ENCODE peak calls at places on chromosomes 12 and 14, in six cellular contexts. F is ovary, C is HuH-7.5, Y is HEK293T, Z is renal cortical epithelial cell, V is AG09319. U is an unnamed sample.
A peak's percentile ranks its signal among the peaks of the same experiment; 100 is the strongest.

GRCh38 chr12:130011611-130012385 is 108.0 kb upstream of the TMEM132D start:
- DNase-seq in V (no peak), Z (no peak), C (no peak), F (no peak), Y (no peak), U (no peak)

GRCh38 chr14:35121026-35121886 is 534 bp downstream of the PPP2R3C start:
- DNase-seq in Y (no peak), C (no peak), Z (no peak), F (no peak), V (no peak), U (peak; percentile 18)

GRCh38 chr14:63478024-63478423 is 65.2 kb downstream of the PPP2R5E start:
- DNase-seq in Z (no peak), V (no peak), F (no peak), Y (no peak), C (no peak), U (no peak)

GRCh38 chr12:117148642-117149041 is 41.6 kb downstream of the FBXO21 start:
- DNase-seq in Y (no peak), C (no peak), Z (no peak), F (no peak), V (no peak), U (no peak)

GRCh38 chr12:107593713-107594381 is 91.8 kb upstream of the PWP1 start:
- DNase-seq in C (no peak), V (no peak), Z (no peak), F (no peak), Y (peak; percentile 39), U (no peak)

GRCh38 chr12:64124511-64125197 is 97.4 kb downstream of the KICS2 start:
- DNase-seq in F (no peak), C (no peak), Z (no peak), Y (no peak), V (no peak), U (no peak)

GRCh38 chr12:128583453-128583852 is 240.3 kb downstream of the SLC15A4 start:
- DNase-seq in Z (no peak), C (no peak), Y (peak; percentile 19), F (no peak), V (no peak), U (no peak)

GRCh38 chr14:72588521-72588920 is 305.4 kb downstream of the DPF3 start:
- DNase-seq in F (no peak), C (no peak), V (no peak), Z (no peak), Y (no peak), U (no peak)

GRCh38 chr12:124809391-124809790 is 54.3 kb downstream of the SCARB1 start:
- DNase-seq in Y (no peak), F (no peak), Z (no peak), V (no peak), C (no peak), U (no peak)

GRCh38 chr12:49057888-49058287 is 2.7 kb downstream of the KMT2D start:
- DNase-seq in F (no peak), V (no peak), C (no peak), Z (peak; percentile 9), Y (no peak), U (peak; percentile 7)

U was measured in M059J.